ENCODE peak calls at places on chromosomes 13 and 19, in eight cellular contexts. R is left lung, F is GM06990, G is transverse colon, P is upper lobe of left lung, I is K562, T is right atrium auricular region, J is lower lobe of right lung. L is an unnamed sample.

GRCh38 chr13:23794267-23795161 is 94.7 kb downstream of the MIPEP start:
- DNase-seq in R (no peak), F (peak; percentile 76), T (no peak), J (no peak), I (no peak), P (no peak), G (no peak), L (no peak)

GRCh38 chr13:92896842-92897241 is 329.8 kb upstream of the GPC6 start:
- DNase-seq in F (no peak), P (no peak), G (no peak), R (no peak), I (no peak), T (no peak), J (no peak), L (no peak)

GRCh38 chr13:71499944-71500514 is 367.0 kb downstream of the DACH1 start:
- DNase-seq in T (no peak), F (no peak), R (no peak), J (no peak), G (no peak), P (no peak), I (no peak), L (no peak)

GRCh38 chr19:24074720-24075119 is 12.3 kb upstream of the ZNF254 start:
- DNase-seq in F (no peak), J (no peak), T (no peak), G (no peak), P (no peak), R (no peak), I (no peak), L (no peak)

GRCh38 chr13:44690376-44690775 is 114.2 kb upstream of the TSC22D1 start:
- DNase-seq in R (no peak), J (no peak), F (no peak), G (no peak), T (no peak), I (no peak), P (no peak), L (no peak)

GRCh38 chr13:44768775-44769578 is 192.8 kb upstream of the TSC22D1 start:
- DNase-seq in T (no peak), P (no peak), R (no peak), F (peak; percentile 15), G (no peak), I (no peak), J (no peak), L (no peak)

GRCh38 chr19:18438331-18439024 is 545 bp upstream of the ISYNA1 start:
- DNase-seq in I (peak; percentile 78), T (no peak), P (no peak), F (no peak), G (no peak), J (no peak), R (no peak), L (no peak)

GRCh38 chr19:38482496-38482895 is 49.0 kb downstream of the RYR1 start:
- DNase-seq in P (no peak), G (no peak), T (no peak), F (no peak), R (no peak), I (no peak), J (no peak), L (no peak)

GRCh38 chr13:101514100-101514499 is 61.6 kb downstream of the ITGBL1 start:
- DNase-seq in I (no peak), T (no peak), F (no peak), J (no peak), P (no peak), G (no peak), R (no peak), L (no peak)

GRCh38 chr13:21668665-21669599 is 1.9 kb upstream of the FGF9 start:
- DNase-seq in F (no peak), I (no peak), R (peak; percentile 58), J (no peak), T (no peak), G (peak; percentile 47), P (no peak), L (no peak)

GRCh38 chr19:52527954-52528326 is 472 bp downstream of the ZNF808 start:
- DNase-seq in T (no peak), R (peak; percentile 40), P (no peak), J (peak; percentile 50), G (peak; percentile 10), I (peak; percentile 58), F (no peak), L (no peak)

GRCh38 chr19:8083141-8083540 is 30.6 kb downstream of the CCL25 start:
- DNase-seq in P (no peak), I (no peak), R (no peak), J (no peak), F (no peak), G (no peak), T (no peak), L (no peak)

GRCh38 chr13:100235311-100235901 is 146.5 kb downstream of the PCCA start:
- DNase-seq in T (no peak), F (no peak), R (no peak), G (no peak), I (peak; percentile 13), P (no peak), J (no peak), L (peak; percentile 10)

GRCh38 chr13:76965759-76966421 is 17.6 kb downstream of the ACOD1 start:
- DNase-seq in R (peak; percentile 50), T (peak; percentile 68), G (peak; percentile 14), I (no peak), J (no peak), F (no peak), P (no peak), L (no peak)

GRCh38 chr13:24217601-24218281 is 57.2 kb downstream of the SPATA13 start:
- DNase-seq in T (no peak), I (no peak), F (no peak), P (peak; percentile 42), R (no peak), G (peak; percentile 80), J (no peak), L (no peak)

GRCh38 chr13:38758278-38758677 is 71.4 kb downstream of the FREM2 start:
- DNase-seq in F (no peak), P (no peak), J (no peak), R (no peak), T (no peak), I (no peak), G (no peak), L (no peak)

GRCh38 chr19:16435238-16435911 is 36.4 kb downstream of the EPS15L1 start:
- DNase-seq in F (no peak), R (peak; percentile 48), I (no peak), T (peak; percentile 80), J (no peak), G (peak; percentile 48), P (no peak), L (peak; percentile 82)

GRCh38 chr13:31349156-31349555 is 149.4 kb downstream of the B3GLCT start:
- DNase-seq in P (no peak), F (no peak), I (no peak), R (no peak), J (no peak), G (no peak), T (no peak), L (no peak)

GRCh38 chr13:51311271-51311670 is 28.2 kb upstream of the SERPINE3 start:
- DNase-seq in G (no peak), J (no peak), T (no peak), F (no peak), P (no peak), I (no peak), R (no peak), L (no peak)

GRCh38 chr19:42423462-42424344 is 3.5 kb downstream of the LIPE start:
- DNase-seq in T (peak; percentile 91), G (peak; percentile 92), F (peak; percentile 92), J (peak; percentile 88), P (peak; percentile 88), I (no peak), R (peak; percentile 87), L (peak; percentile 75)

GRCh38 chr19:42426643-42427042 is 545 bp downstream of the LIPE start:
- DNase-seq in J (no peak), P (no peak), I (no peak), G (no peak), F (no peak), R (no peak), T (no peak), L (no peak)

GRCh38 chr19:42422576-42423461 is 4.4 kb downstream of the LIPE start:
- DNase-seq in R (no peak), T (no peak), F (peak; percentile 77), P (no peak), G (peak; percentile 47), J (no peak), I (no peak), L (no peak)

GRCh38 chr19:42424345-42424707 is 2.9 kb downstream of the LIPE start:
- DNase-seq in G (no peak), R (peak; percentile 29), T (no peak), I (no peak), P (no peak), J (no peak), F (no peak), L (no peak)

DNA sequence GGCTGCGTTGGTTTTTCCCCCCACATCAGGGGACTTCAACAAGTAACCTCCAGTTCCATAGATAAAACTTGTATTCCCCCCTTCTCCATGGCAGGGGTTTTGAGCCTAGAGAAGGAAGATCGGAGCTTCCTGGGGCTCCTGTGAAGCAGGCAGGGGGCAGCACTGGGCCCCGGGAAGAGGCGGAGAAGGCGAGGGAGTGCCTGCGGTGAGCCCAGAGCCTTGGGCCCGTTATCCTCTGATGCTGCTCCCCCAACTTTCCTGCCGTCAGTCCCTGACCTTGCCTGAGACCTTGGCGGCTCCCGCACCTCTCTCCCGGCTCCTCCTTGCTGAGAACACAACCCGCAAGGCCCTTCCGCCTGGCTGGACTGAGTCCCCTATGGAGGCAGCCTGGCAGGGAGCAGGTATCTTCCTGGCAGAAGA is 2.5 kb downstream of the LIPE start:
- DNase-seq in J (no peak), R (peak; percentile 28), T (no peak), F (no peak), P (no peak), I (no peak), G (no peak), L (no peak)
- TF ChIP-seq CTCF in J (no peak), R (no peak), T (no peak), F (no peak), P (no peak), I (peak; percentile 58), G (peak; percentile 11), L (peak; percentile 24)

GRCh38 chr19:50666346-50667176 is 17.3 kb downstream of the C19orf81 start:
- DNase-seq in T (no peak), J (no peak), I (no peak), F (no peak), P (no peak), G (no peak), R (no peak), L (no peak)
- H3K27me3 ChIP-seq in T (peaks cover 43% of the 10 kb centered on the region), J (peaks cover 62% of the 10 kb centered on the region), I (peaks cover 21% of the 10 kb centered on the region), F (no peaks in the 10 kb centered on the region), P (peaks cover 37% of the 10 kb centered on the region), G (peaks cover 80% of the 10 kb centered on the region), R (peaks cover 46% of the 10 kb centered on the region), L (peaks cover 56% of the 10 kb centered on the region)

GRCh38 chr19:48696353-48697010 is 711 bp downstream of the FUT2 start:
- DNase-seq in I (no peak), P (no peak), F (no peak), J (no peak), R (no peak), G (peak; percentile 41), T (no peak), L (no peak)
- H3K4me3 ChIP-seq in I (no peak overlapping the region), P (peak overlapping the region; percentile 38), F (no peak overlapping the region), J (peak overlapping the region; percentile 41), R (peak overlapping the region; percentile 14), G (peak overlapping the region; percentile 54), T (peak overlapping the region; percentile 18), L (no peak overlapping the region)

DNA sequence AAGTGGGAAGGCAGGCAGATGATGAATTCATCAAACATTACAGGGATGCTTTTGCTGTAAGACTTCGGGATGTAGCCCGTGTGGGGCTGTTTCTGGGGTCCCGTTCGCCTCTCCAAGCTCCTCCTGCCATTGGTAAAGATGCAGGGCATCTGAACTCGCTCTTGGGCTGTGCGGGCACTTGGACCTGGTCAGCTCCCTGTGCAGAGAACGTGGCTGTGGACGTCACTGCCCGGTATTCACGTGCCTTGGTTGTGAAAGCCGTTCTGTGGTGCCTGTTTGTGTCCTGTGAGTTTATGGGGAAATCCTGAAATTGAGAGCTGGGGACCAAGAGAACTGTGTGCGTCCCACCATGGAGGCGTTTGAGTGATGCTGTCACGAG is 5.4 kb downstream of the TFDP1 start:
- DNase-seq in G (peak; percentile 4), J (peak; percentile 26), T (no peak), R (no peak), F (no peak), I (no peak), P (no peak), L (no peak)
- TF ChIP-seq CTCF in G (no peak), J (no peak), T (no peak), R (no peak), F (no peak), I (no peak), P (no peak), L (no peak)